ENCODE peak calls at places on chromosomes 13 and 19, in five cellular contexts. C, H, E, J and A are unnamed samples.

GRCh38 chr19:3058009-3058820 is 4.1 kb downstream of the TLE5 start:
- DNase-seq in E (no peak), J (no peak), H (no peak), C (no peak), A (no peak)

GRCh38 chr19:35260694-35261304 is 8.0 kb upstream of the USF2 start:
- DNase-seq in E (no peak), J (no peak), C (peak), H (no peak), A (no peak)

GRCh38 chr13:67224148-67224846 is 5.8 kb downstream of the PCDH9 start:
- DNase-seq in H (peak), C (peak), E (peak), J (peak), A (no peak)

GRCh38 chr13:25171517-25172302 is at the start of gene AMER2:
- DNase-seq in C (no peak), H (peak), J (peak), E (no peak), A (no peak)

GRCh38 chr19:31992750-31993149 is 352.7 kb upstream of the ZNF507 start:
- DNase-seq in J (no peak), E (no peak), H (no peak), C (no peak), A (no peak)

GRCh38 chr13:33188093-33188882 is 97.3 kb downstream of the STARD13 start:
- DNase-seq in C (no peak), H (no peak), J (no peak), E (no peak), A (no peak)

GRCh38 chr19:13122275-13122878 is 4.3 kb downstream of the NACC1 start:
- DNase-seq in E (no peak), H (no peak), C (no peak), J (no peak), A (no peak)

GRCh38 chr13:70253834-70254233 is 145.6 kb upstream of the KLHL1 start:
- DNase-seq in H (no peak), C (no peak), E (no peak), J (no peak), A (no peak)

GRCh38 chr13:43057653-43058317 is 34.4 kb downstream of the DNAJC15 start:
- DNase-seq in C (no peak), E (peak), J (peak), H (peak), A (no peak)

GRCh38 chr19:7699422-7700127 is 2.4 kb downstream of the FCER2 start:
- DNase-seq in H (no peak), J (no peak), E (no peak), C (no peak), A (no peak)

GRCh38 chr13:80655778-80656518 is 315.0 kb upstream of the SPRY2 start:
- DNase-seq in H (peak), E (no peak), J (no peak), C (no peak), A (no peak)

GRCh38 chr13:97749174-97749573 is 204.3 kb upstream of the IPO5 start:
- DNase-seq in E (no peak), J (no peak), C (no peak), H (peak), A (no peak)

GRCh38 chr13:67146523-67147130 is 83.5 kb downstream of the PCDH9 start:
- DNase-seq in C (no peak), E (no peak), H (no peak), J (no peak), A (no peak)

GRCh38 chr19:19232231-19232630 is 20.5 kb downstream of the NCAN start:
- DNase-seq in H (no peak), J (no peak), E (no peak), C (no peak), A (no peak)

GRCh38 chr19:27733551-27734266 is 1479.2 kb downstream of the UQCRFS1 start:
- DNase-seq in E (no peak), J (no peak), C (no peak), H (no peak), A (peak)

GRCh38 chr19:35248310-35249145 is at the start of gene LSR:
- DNase-seq in E (no peak), J (peak), H (peak), C (peak), A (no peak)

GRCh38 chr13:35789335-35790166 is 313.1 kb upstream of the MAB21L1 start:
- DNase-seq in J (peak), C (no peak), E (no peak), H (peak), A (no peak)

GRCh38 chr19:46698395-46699321 is 18.3 kb downstream of the PRKD2 start:
- DNase-seq in J (no peak), C (no peak), H (no peak), E (no peak), A (no peak)

GRCh38 chr13:26961890-26962615 is 201.5 kb upstream of the GPR12 start:
- DNase-seq in C (no peak), H (no peak), E (no peak), J (no peak), A (no peak)

GRCh38 chr13:19587635-19588300 is 26.4 kb upstream of the TPTE2 start:
- DNase-seq in E (no peak), J (no peak), C (no peak), H (peak), A (no peak)

GRCh38 chr13:50149932-50150331 is 134.7 kb downstream of the KCNRG start:
- DNase-seq in C (no peak), H (no peak), E (peak), J (no peak), A (no peak)

GRCh38 chr19:14577264-14577663 is 5.4 kb upstream of the NDUFB7 start:
- DNase-seq in E (no peak), H (no peak), J (no peak), C (no peak), A (no peak)

GRCh38 chr13:24927810-24928404 is 163.9 kb downstream of the RNF17 start:
- DNase-seq in C (no peak), J (no peak), H (no peak), E (no peak), A (no peak)

GRCh38 chr13:104318121-104318520 is 1251.9 kb upstream of the SLC10A2 start:
- DNase-seq in H (peak), J (peak), E (no peak), C (no peak), A (no peak)

GRCh38 chr13:95156208-95156607 is 145.0 kb downstream of the ABCC4 start:
- DNase-seq in J (no peak), E (no peak), H (no peak), C (no peak), A (no peak)

DNA sequence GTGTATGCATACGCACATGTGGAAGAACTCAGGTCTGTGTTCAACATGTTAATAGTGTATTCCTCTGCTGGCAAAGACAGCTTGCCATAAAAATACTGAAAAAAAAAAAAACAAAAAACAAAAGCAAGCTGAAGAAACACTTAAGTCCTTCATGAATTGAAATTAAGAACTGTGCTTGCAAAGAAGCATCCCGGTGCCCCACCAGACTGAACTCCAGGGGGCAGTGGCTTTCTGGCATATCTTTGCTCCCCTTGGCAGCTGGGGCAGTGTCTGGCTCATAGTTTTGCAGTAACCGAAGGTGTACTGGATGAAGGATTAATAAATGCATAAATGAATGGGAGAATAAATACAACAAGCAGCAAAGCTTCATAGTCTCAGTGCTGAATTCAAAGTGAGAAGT is 187.6 kb downstream of the LHFPL6 start:
- DNase-seq in J (peak), H (peak), C (peak), E (peak), A (peak)
- H3K27ac ChIP-seq in J (no peak), H (no peak), C (peak), E (peak), A (peak)

DNA sequence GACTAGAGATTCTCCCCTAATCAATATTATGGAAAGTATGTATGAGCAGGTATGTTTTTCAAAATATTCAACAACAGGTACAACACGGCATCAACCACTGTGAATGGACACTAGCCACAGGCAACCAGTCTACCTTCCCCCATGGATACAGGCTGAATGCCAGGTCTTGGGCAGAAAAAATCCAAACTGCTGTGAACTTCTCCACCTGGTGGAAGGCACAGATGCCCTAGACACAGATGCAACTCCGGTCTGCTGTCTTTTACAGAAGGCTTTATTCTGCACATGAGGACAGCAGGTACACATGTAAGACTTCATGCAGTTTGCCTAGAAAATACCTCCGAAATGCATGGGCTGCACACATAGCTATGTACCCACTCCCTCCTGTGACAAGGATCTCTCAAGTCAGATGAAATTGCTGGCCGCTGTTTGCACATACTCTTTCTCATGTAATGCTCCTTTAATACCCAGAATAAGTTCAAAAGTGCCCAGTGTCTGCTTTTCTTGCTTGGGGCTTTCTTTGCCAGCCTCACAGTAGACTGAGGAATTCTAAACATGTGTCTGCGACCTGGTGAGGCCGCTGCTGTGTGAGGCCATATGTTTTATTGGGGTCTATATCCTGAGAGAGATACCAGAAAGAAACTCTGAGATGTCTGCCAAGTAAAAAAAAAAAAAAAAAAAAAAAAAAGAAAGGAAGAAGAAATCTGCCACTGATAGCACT is 325.9 kb downstream of the FOXO1 start:
- DNase-seq in E (no peak), H (no peak), J (peak), C (no peak), A (no peak)
- TF ChIP-seq CTCF in E (no peak), H (peak), J (no peak), C (no peak), A (no peak)

DNA sequence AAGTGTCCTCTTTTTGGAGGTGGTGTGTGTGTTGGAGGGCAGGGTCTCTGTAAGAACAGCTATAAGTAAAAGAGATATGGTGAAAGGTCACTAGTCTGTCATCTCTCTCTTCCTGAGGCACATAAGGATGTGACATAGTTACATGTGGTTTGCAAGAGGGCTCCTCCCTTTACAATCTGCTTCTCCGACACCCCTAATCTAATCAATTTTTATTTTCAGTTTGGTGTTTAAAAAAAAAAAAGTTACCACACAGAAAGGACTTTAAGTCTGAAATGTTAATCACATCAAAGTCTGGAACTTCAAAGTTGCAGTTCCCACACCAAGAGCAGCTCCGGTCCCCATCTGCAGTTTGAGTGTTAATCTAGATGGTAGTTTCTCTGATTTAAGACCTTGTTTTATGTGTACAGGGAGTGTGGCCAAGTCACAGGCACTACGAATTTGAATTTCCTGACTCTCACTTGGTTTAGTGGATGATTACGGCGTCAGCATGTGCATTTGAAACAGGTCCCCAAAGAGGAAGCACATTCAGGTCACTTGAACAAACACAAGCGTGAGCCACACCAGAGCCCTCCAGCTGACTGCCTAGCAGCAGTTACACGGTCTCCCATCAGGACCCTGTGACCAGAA is 53.1 kb downstream of the FOXO1 start:
- DNase-seq in H (no peak), J (no peak), C (no peak), E (peak), A (no peak)
- H3K4me3 ChIP-seq in H (no peak), J (no peak), C (no peak), E (no peak), A (no peak)

DNA sequence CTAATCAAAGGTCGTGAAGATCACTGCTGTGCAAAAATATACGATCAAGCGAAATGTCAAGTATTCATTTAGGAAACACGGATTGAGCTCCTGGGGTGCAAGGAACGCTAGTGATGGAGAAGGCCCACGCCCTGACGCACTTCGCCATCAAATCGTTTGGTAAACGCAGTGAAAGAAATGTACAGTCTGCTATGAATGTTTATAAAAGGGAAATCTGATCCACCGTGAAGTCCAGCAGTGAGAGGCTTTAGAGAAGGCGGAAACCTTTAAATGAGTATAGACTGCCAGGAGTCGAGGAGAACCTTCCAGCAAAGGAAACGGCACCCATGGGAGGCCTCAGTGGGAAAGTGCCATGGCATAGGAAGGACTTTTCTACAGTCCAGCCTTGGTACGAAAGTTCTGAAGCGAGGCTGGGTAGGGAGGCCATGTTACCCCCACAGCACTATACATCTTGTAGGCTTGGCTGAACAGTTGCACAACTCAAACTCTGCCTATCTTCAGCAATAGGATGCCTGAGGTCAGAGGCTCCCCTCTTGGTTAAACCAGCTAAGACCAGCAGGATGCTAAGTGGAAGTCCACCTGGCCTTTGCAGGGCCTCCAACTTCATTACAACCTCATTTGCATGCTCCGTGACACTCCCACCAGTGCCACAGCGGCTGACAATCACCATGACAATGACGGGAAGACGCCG is 20.4 kb downstream of the PCID2 start:
- DNase-seq in J (no peak), C (no peak), H (no peak), E (no peak), A (no peak)
- H3K27ac ChIP-seq in J (no peak), C (peak), H (peak), E (peak), A (no peak)

GRCh38 chr13:39044536-39044935 is 6.3 kb downstream of the NHLRC3 start:
- DNase-seq in J (no peak), E (no peak), H (no peak), C (no peak), A (no peak)

GRCh38 chr13:39051157-39051556 is 12.9 kb downstream of the NHLRC3 start:
- DNase-seq in H (peak), J (peak), E (no peak), C (no peak), A (no peak)

GRCh38 chr13:39048806-39049205 is 10.6 kb downstream of the NHLRC3 start:
- DNase-seq in C (no peak), E (no peak), J (no peak), H (no peak), A (no peak)

GRCh38 chr13:39049274-39049673 is 11.0 kb downstream of the NHLRC3 start:
- DNase-seq in H (no peak), J (no peak), E (no peak), C (no peak), A (no peak)

DNA sequence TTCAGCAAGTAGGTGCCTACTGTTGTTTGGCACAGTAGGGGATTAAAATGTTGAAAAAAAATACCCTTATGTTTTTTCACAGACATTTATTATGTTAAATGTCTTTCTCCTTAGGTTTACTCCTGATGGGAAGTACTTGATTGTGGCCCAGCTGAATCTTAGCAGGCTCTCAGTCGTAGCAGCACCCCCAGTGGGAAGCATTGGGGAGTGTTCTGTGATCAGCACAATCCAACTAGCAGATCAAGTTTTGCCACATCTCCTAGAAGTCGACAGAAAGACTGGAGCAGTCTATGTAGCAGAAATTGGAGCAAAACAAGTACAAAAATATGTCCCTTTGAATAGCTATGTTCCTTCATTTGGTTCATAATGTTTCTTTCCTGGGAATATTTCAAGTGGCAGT is 9.3 kb downstream of the NHLRC3 start:
- DNase-seq in E (no peak), H (peak), J (peak), C (no peak), A (no peak)
- TF ChIP-seq CTCF in E (no peak), H (peak), J (peak), C (no peak), A (no peak)